ENCODE peak calls at places on chromosomes 7 and 10, in nine cellular contexts. One of them, this sample, is unnamed.

GRCh38 chr7:70657989-70658578 is 473.9 kb upstream of the GALNT17 start:
- DNase-seq in activated T-cell treated with anti-CD3 and anti-CD28 coated beads for 48 hours: no peak
- DNase-seq in osteocyte: no peak
- DNase-seq in HEK293T: no peak
- DNase-seq in kidney: no peak
- DNase-seq in OCI-LY7: no peak
- DNase-seq in stimulated activated CD4-positive, alpha-beta T cell treated with anti-CD3 and anti-CD28 coated beads, TNF-alpha, amount 100 ng/mL, for 24 hours: no peak
- DNase-seq in SHP77: no peak
- DNase-seq in LoVo: no peak
- DNase-seq in this sample: no peak

GRCh38 chr7:135777626-135778398 is 29.2 kb upstream of the FAM180A start:
- DNase-seq in HEK293T: no peak
- DNase-seq in OCI-LY7: no peak
- DNase-seq in osteocyte: no peak
- DNase-seq in LoVo: no peak
- DNase-seq in kidney: no peak
- DNase-seq in SHP77: no peak
- DNase-seq in activated T-cell treated with anti-CD3 and anti-CD28 coated beads for 48 hours: no peak
- DNase-seq in stimulated activated CD4-positive, alpha-beta T cell treated with anti-CD3 and anti-CD28 coated beads, TNF-alpha, amount 100 ng/mL, for 24 hours: no peak
- DNase-seq in this sample: no peak

GRCh38 chr10:110409926-110410325 is 87.8 kb upstream of the DUSP5 start:
- DNase-seq in OCI-LY7: peak
- DNase-seq in stimulated activated CD4-positive, alpha-beta T cell treated with anti-CD3 and anti-CD28 coated beads, TNF-alpha, amount 100 ng/mL, for 24 hours: no peak
- DNase-seq in osteocyte: no peak
- DNase-seq in HEK293T: no peak
- DNase-seq in SHP77: no peak
- DNase-seq in kidney: no peak
- DNase-seq in activated T-cell treated with anti-CD3 and anti-CD28 coated beads for 48 hours: no peak
- DNase-seq in LoVo: no peak
- DNase-seq in this sample: no peak

GRCh38 chr7:31775511-31775910 is 88.5 kb downstream of the PPP1R17 start:
- DNase-seq in LoVo: no peak
- DNase-seq in osteocyte: no peak
- DNase-seq in kidney: no peak
- DNase-seq in SHP77: no peak
- DNase-seq in stimulated activated CD4-positive, alpha-beta T cell treated with anti-CD3 and anti-CD28 coated beads, TNF-alpha, amount 100 ng/mL, for 24 hours: no peak
- DNase-seq in OCI-LY7: no peak
- DNase-seq in HEK293T: no peak
- DNase-seq in activated T-cell treated with anti-CD3 and anti-CD28 coated beads for 48 hours: no peak
- DNase-seq in this sample: no peak

GRCh38 chr7:42253316-42253715 is 16.3 kb upstream of the GLI3 start:
- DNase-seq in stimulated activated CD4-positive, alpha-beta T cell treated with anti-CD3 and anti-CD28 coated beads, TNF-alpha, amount 100 ng/mL, for 24 hours: no peak
- DNase-seq in activated T-cell treated with anti-CD3 and anti-CD28 coated beads for 48 hours: no peak
- DNase-seq in SHP77: no peak
- DNase-seq in osteocyte: no peak
- DNase-seq in LoVo: no peak
- DNase-seq in OCI-LY7: no peak
- DNase-seq in HEK293T: no peak
- DNase-seq in kidney: no peak
- DNase-seq in this sample: no peak

GRCh38 chr10:114547466-114547865 is 110.6 kb downstream of the ABLIM1 start:
- DNase-seq in LoVo: no peak
- DNase-seq in osteocyte: no peak
- DNase-seq in kidney: no peak
- DNase-seq in activated T-cell treated with anti-CD3 and anti-CD28 coated beads for 48 hours: no peak
- DNase-seq in OCI-LY7: no peak
- DNase-seq in HEK293T: no peak
- DNase-seq in stimulated activated CD4-positive, alpha-beta T cell treated with anti-CD3 and anti-CD28 coated beads, TNF-alpha, amount 100 ng/mL, for 24 hours: no peak
- DNase-seq in SHP77: no peak
- DNase-seq in this sample: no peak

GRCh38 chr10:4806534-4806933 is 19.5 kb upstream of the AKR1E2 start:
- DNase-seq in osteocyte: no peak
- DNase-seq in kidney: no peak
- DNase-seq in HEK293T: no peak
- DNase-seq in LoVo: no peak
- DNase-seq in activated T-cell treated with anti-CD3 and anti-CD28 coated beads for 48 hours: no peak
- DNase-seq in OCI-LY7: no peak
- DNase-seq in stimulated activated CD4-positive, alpha-beta T cell treated with anti-CD3 and anti-CD28 coated beads, TNF-alpha, amount 100 ng/mL, for 24 hours: no peak
- DNase-seq in SHP77: no peak
- DNase-seq in this sample: no peak

GRCh38 chr10:71127019-71127534 is 85.3 kb upstream of the UNC5B start:
- DNase-seq in stimulated activated CD4-positive, alpha-beta T cell treated with anti-CD3 and anti-CD28 coated beads, TNF-alpha, amount 100 ng/mL, for 24 hours: no peak
- DNase-seq in LoVo: no peak
- DNase-seq in SHP77: no peak
- DNase-seq in osteocyte: no peak
- DNase-seq in HEK293T: peak
- DNase-seq in kidney: no peak
- DNase-seq in OCI-LY7: no peak
- DNase-seq in activated T-cell treated with anti-CD3 and anti-CD28 coated beads for 48 hours: no peak
- DNase-seq in this sample: no peak

GRCh38 chr7:130960208-130960988 is 226.4 kb upstream of the KLF14 start:
- DNase-seq in SHP77: no peak
- DNase-seq in LoVo: peak
- DNase-seq in HEK293T: no peak
- DNase-seq in osteocyte: no peak
- DNase-seq in activated T-cell treated with anti-CD3 and anti-CD28 coated beads for 48 hours: no peak
- DNase-seq in kidney: no peak
- DNase-seq in stimulated activated CD4-positive, alpha-beta T cell treated with anti-CD3 and anti-CD28 coated beads, TNF-alpha, amount 100 ng/mL, for 24 hours: no peak
- DNase-seq in OCI-LY7: peak
- DNase-seq in this sample: no peak

GRCh38 chr7:96691692-96692091 is 18.0 kb downstream of the SEM1 start:
- DNase-seq in osteocyte: no peak
- DNase-seq in stimulated activated CD4-positive, alpha-beta T cell treated with anti-CD3 and anti-CD28 coated beads, TNF-alpha, amount 100 ng/mL, for 24 hours: no peak
- DNase-seq in OCI-LY7: no peak
- DNase-seq in LoVo: no peak
- DNase-seq in activated T-cell treated with anti-CD3 and anti-CD28 coated beads for 48 hours: no peak
- DNase-seq in HEK293T: no peak
- DNase-seq in kidney: no peak
- DNase-seq in SHP77: no peak
- DNase-seq in this sample: no peak

GRCh38 chr7:80273327-80273726 is 138.7 kb downstream of the GNAI1 start:
- DNase-seq in osteocyte: no peak
- DNase-seq in HEK293T: no peak
- DNase-seq in stimulated activated CD4-positive, alpha-beta T cell treated with anti-CD3 and anti-CD28 coated beads, TNF-alpha, amount 100 ng/mL, for 24 hours: no peak
- DNase-seq in SHP77: no peak
- DNase-seq in kidney: no peak
- DNase-seq in LoVo: no peak
- DNase-seq in activated T-cell treated with anti-CD3 and anti-CD28 coated beads for 48 hours: no peak
- DNase-seq in OCI-LY7: no peak
- DNase-seq in this sample: no peak

GRCh38 chr10:63720072-63720537 is 198.9 kb downstream of the REEP3 start:
- DNase-seq in LoVo: peak
- DNase-seq in HEK293T: peak
- DNase-seq in stimulated activated CD4-positive, alpha-beta T cell treated with anti-CD3 and anti-CD28 coated beads, TNF-alpha, amount 100 ng/mL, for 24 hours: peak
- DNase-seq in osteocyte: no peak
- DNase-seq in kidney: no peak
- DNase-seq in activated T-cell treated with anti-CD3 and anti-CD28 coated beads for 48 hours: peak
- DNase-seq in OCI-LY7: peak
- DNase-seq in SHP77: peak
- DNase-seq in this sample: peak

GRCh38 chr7:25656581-25657026 is 428.3 kb upstream of the NPVF start:
- DNase-seq in kidney: no peak
- DNase-seq in stimulated activated CD4-positive, alpha-beta T cell treated with anti-CD3 and anti-CD28 coated beads, TNF-alpha, amount 100 ng/mL, for 24 hours: no peak
- DNase-seq in LoVo: no peak
- DNase-seq in SHP77: no peak
- DNase-seq in OCI-LY7: no peak
- DNase-seq in HEK293T: no peak
- DNase-seq in activated T-cell treated with anti-CD3 and anti-CD28 coated beads for 48 hours: no peak
- DNase-seq in osteocyte: no peak
- DNase-seq in this sample: no peak

GRCh38 chr7:91837397-91838070 is 43.0 kb downstream of the MTERF1 start:
- DNase-seq in osteocyte: no peak
- DNase-seq in HEK293T: no peak
- DNase-seq in activated T-cell treated with anti-CD3 and anti-CD28 coated beads for 48 hours: no peak
- DNase-seq in LoVo: no peak
- DNase-seq in OCI-LY7: no peak
- DNase-seq in stimulated activated CD4-positive, alpha-beta T cell treated with anti-CD3 and anti-CD28 coated beads, TNF-alpha, amount 100 ng/mL, for 24 hours: no peak
- DNase-seq in kidney: no peak
- DNase-seq in SHP77: no peak
- DNase-seq in this sample: no peak

This sample was measured in neural crest cell.